ENCODE peak calls at places on chromosomes 16 and 17, in four cellular contexts. D is right atrium auricular region, Z is GM18507, B is H9. W is an unnamed sample.

GRCh38 chr17:2181206-2181983 is 122.2 kb downstream of the SMG6 start:
- DNase-seq in D (peak), Z (no peak), B (no peak), W (no peak)

GRCh38 chr17:64240261-64240740 is 22.8 kb downstream of the TEX2 start:
- DNase-seq in D (no peak), Z (no peak), B (no peak), W (no peak)

GRCh38 chr17:4986951-4987766 is at the start of gene CAMTA2:
- DNase-seq in D (peak), Z (peak), B (peak), W (peak)

GRCh38 chr16:3065742-3066439 is 451 bp downstream of the IL32 start:
- DNase-seq in D (no peak), Z (no peak), B (no peak), W (no peak)

GRCh38 chr17:63930951-63931575 is 1.1 kb downstream of the CD79B start:
- DNase-seq in D (peak), Z (no peak), B (peak), W (no peak)

GRCh38 chr17:21355586-21355985 is 20.6 kb upstream of the KCNJ12 start:
- DNase-seq in D (no peak), Z (no peak), B (no peak), W (no peak)

GRCh38 chr16:68223072-68223471 is 12.9 kb downstream of the ESRP2 start:
- DNase-seq in D (no peak), Z (no peak), B (no peak), W (no peak)

GRCh38 chr17:49342575-49342936 is 19.5 kb downstream of the ZNF652 start:
- DNase-seq in D (no peak), Z (no peak), B (no peak), W (no peak)

GRCh38 chr17:2905697-2906595 is 109.7 kb downstream of the RAP1GAP2 start:
- DNase-seq in D (no peak), Z (no peak), B (no peak), W (no peak)

GRCh38 chr17:35578929-35579448 is 618 bp upstream of the PEX12 start:
- DNase-seq in D (no peak), Z (no peak), B (no peak), W (no peak)

GRCh38 chr17:5587431-5588032 is 3.2 kb upstream of the NLRP1 start:
- DNase-seq in D (no peak), Z (no peak), B (no peak), W (peak)

GRCh38 chr16:53129281-53130192 is 74.7 kb downstream of the CHD9 start:
- DNase-seq in D (no peak), Z (no peak), B (no peak), W (no peak)

GRCh38 chr17:61836266-61837174 is 26.8 kb downstream of the BRIP1 start:
- DNase-seq in D (no peak), Z (no peak), B (no peak), W (no peak)

GRCh38 chr16:75621170-75621477 is 2.0 kb downstream of the ADAT1 start:
- DNase-seq in D (no peak), Z (no peak), B (no peak), W (no peak)

GRCh38 chr17:61129876-61130275 is 269.8 kb upstream of the TBX2 start:
- DNase-seq in D (no peak), Z (no peak), B (no peak), W (no peak)

GRCh38 chr16:22324787-22325597 is 27.8 kb downstream of the POLR3E start:
- DNase-seq in D (no peak), Z (no peak), B (no peak), W (no peak)

GRCh38 chr17:7046127-7046724 is 2.3 kb upstream of the SLC16A11 start:
- DNase-seq in D (no peak), Z (no peak), B (peak), W (no peak)

GRCh38 chr16:73040136-73040535 is 7.8 kb downstream of the ZFHX3 start:
- DNase-seq in D (no peak), Z (no peak), B (peak), W (no peak)